ENCODE peak calls at places on chromosomes 1 and 21, in ten cellular contexts. One of them, this sample, is unnamed.

GRCh38 chr1:161131721-161132409 is 602 bp downstream of the DEDD start:
- DNase-seq in lung: no peak
- DNase-seq in ovary: peak; percentile 30
- DNase-seq in spleen: peak; percentile 42
- DNase-seq in body of pancreas: no peak
- DNase-seq in effector memory CD4-positive, alpha-beta T cell: no peak
- DNase-seq in cardiac muscle cell: peak; percentile 64
- DNase-seq in CD8-positive, alpha-beta T cell: no peak
- DNase-seq in OCI-LY7: no peak
- DNase-seq in CD8-positive, alpha-beta memory T cell: no peak
- DNase-seq in this sample: no peak

GRCh38 chr1:160020196-160020595 is 11.6 kb downstream of the PIGM start:
- DNase-seq in ovary: no peak
- DNase-seq in CD8-positive, alpha-beta memory T cell: no peak
- DNase-seq in cardiac muscle cell: no peak
- DNase-seq in OCI-LY7: no peak
- DNase-seq in CD8-positive, alpha-beta T cell: no peak
- DNase-seq in body of pancreas: no peak
- DNase-seq in lung: no peak
- DNase-seq in spleen: no peak
- DNase-seq in effector memory CD4-positive, alpha-beta T cell: no peak
- DNase-seq in this sample: no peak

GRCh38 chr1:231940721-231941120 is 314.1 kb downstream of the DISC1 start:
- DNase-seq in cardiac muscle cell: no peak
- DNase-seq in effector memory CD4-positive, alpha-beta T cell: no peak
- DNase-seq in spleen: no peak
- DNase-seq in CD8-positive, alpha-beta memory T cell: no peak
- DNase-seq in body of pancreas: no peak
- DNase-seq in lung: no peak
- DNase-seq in OCI-LY7: no peak
- DNase-seq in ovary: no peak
- DNase-seq in CD8-positive, alpha-beta T cell: no peak
- DNase-seq in this sample: no peak

GRCh38 chr1:83905315-83905907 is 93.5 kb downstream of the TTLL7 start:
- DNase-seq in effector memory CD4-positive, alpha-beta T cell: no peak
- DNase-seq in CD8-positive, alpha-beta T cell: no peak
- DNase-seq in body of pancreas: no peak
- DNase-seq in spleen: no peak
- DNase-seq in ovary: no peak
- DNase-seq in OCI-LY7: peak; percentile 38
- DNase-seq in CD8-positive, alpha-beta memory T cell: peak; percentile 2
- DNase-seq in lung: no peak
- DNase-seq in cardiac muscle cell: peak; percentile 45
- DNase-seq in this sample: no peak

GRCh38 chr1:117638141-117638540 is 32.3 kb downstream of the TENT5C start:
- DNase-seq in OCI-LY7: no peak
- DNase-seq in lung: no peak
- DNase-seq in CD8-positive, alpha-beta T cell: no peak
- DNase-seq in body of pancreas: no peak
- DNase-seq in ovary: no peak
- DNase-seq in CD8-positive, alpha-beta memory T cell: no peak
- DNase-seq in cardiac muscle cell: no peak
- DNase-seq in spleen: no peak
- DNase-seq in effector memory CD4-positive, alpha-beta T cell: no peak
- DNase-seq in this sample: no peak

GRCh38 chr1:202909494-202909893 is 17.5 kb downstream of the KLHL12 start:
- DNase-seq in effector memory CD4-positive, alpha-beta T cell: no peak
- DNase-seq in OCI-LY7: no peak
- DNase-seq in ovary: no peak
- DNase-seq in spleen: no peak
- DNase-seq in CD8-positive, alpha-beta memory T cell: no peak
- DNase-seq in body of pancreas: no peak
- DNase-seq in lung: no peak
- DNase-seq in cardiac muscle cell: no peak
- DNase-seq in CD8-positive, alpha-beta T cell: no peak
- DNase-seq in this sample: no peak

GRCh38 chr1:60948486-60948885 is 133.9 kb upstream of the NFIA start:
- DNase-seq in ovary: no peak
- DNase-seq in body of pancreas: no peak
- DNase-seq in cardiac muscle cell: no peak
- DNase-seq in CD8-positive, alpha-beta T cell: no peak
- DNase-seq in CD8-positive, alpha-beta memory T cell: no peak
- DNase-seq in lung: no peak
- DNase-seq in spleen: no peak
- DNase-seq in effector memory CD4-positive, alpha-beta T cell: no peak
- DNase-seq in OCI-LY7: no peak
- DNase-seq in this sample: no peak

GRCh38 chr21:43938751-43939442 is 73.2 kb upstream of the TRAPPC10 start:
- DNase-seq in OCI-LY7: peak; percentile 92
- DNase-seq in spleen: peak; percentile 92
- DNase-seq in body of pancreas: peak; percentile 86
- DNase-seq in ovary: peak; percentile 50
- DNase-seq in lung: peak; percentile 78
- DNase-seq in CD8-positive, alpha-beta T cell: peak; percentile 84
- DNase-seq in effector memory CD4-positive, alpha-beta T cell: peak; percentile 71
- DNase-seq in CD8-positive, alpha-beta memory T cell: peak; percentile 81
- DNase-seq in cardiac muscle cell: peak; percentile 81
- DNase-seq in this sample: peak; percentile 90

GRCh38 chr1:178702141-178702540 is 22.9 kb upstream of the RALGPS2 start:
- DNase-seq in CD8-positive, alpha-beta T cell: no peak
- DNase-seq in spleen: no peak
- DNase-seq in cardiac muscle cell: no peak
- DNase-seq in OCI-LY7: no peak
- DNase-seq in ovary: no peak
- DNase-seq in body of pancreas: no peak
- DNase-seq in lung: no peak
- DNase-seq in CD8-positive, alpha-beta memory T cell: no peak
- DNase-seq in effector memory CD4-positive, alpha-beta T cell: no peak
- DNase-seq in this sample: no peak

GRCh38 chr1:100866041-100866900 is 28.4 kb downstream of the EXTL2 start:
- DNase-seq in ovary: no peak
- DNase-seq in lung: no peak
- DNase-seq in spleen: no peak
- DNase-seq in effector memory CD4-positive, alpha-beta T cell: no peak
- DNase-seq in body of pancreas: no peak
- DNase-seq in CD8-positive, alpha-beta memory T cell: peak; percentile 2
- DNase-seq in OCI-LY7: peak; percentile 42
- DNase-seq in CD8-positive, alpha-beta T cell: no peak
- DNase-seq in cardiac muscle cell: peak; percentile 49
- DNase-seq in this sample: no peak

GRCh38 chr1:230288641-230289349 is 137.3 kb downstream of the PGBD5 start:
- DNase-seq in spleen: peak; percentile 69
- DNase-seq in body of pancreas: no peak
- DNase-seq in CD8-positive, alpha-beta memory T cell: no peak
- DNase-seq in effector memory CD4-positive, alpha-beta T cell: no peak
- DNase-seq in OCI-LY7: no peak
- DNase-seq in cardiac muscle cell: no peak
- DNase-seq in lung: no peak
- DNase-seq in ovary: no peak
- DNase-seq in CD8-positive, alpha-beta T cell: no peak
- DNase-seq in this sample: no peak

GRCh38 chr1:3651939-3652537 is at the start of gene TP73:
- DNase-seq in spleen: peak; percentile 82
- DNase-seq in CD8-positive, alpha-beta T cell: no peak
- DNase-seq in effector memory CD4-positive, alpha-beta T cell: no peak
- DNase-seq in lung: no peak
- DNase-seq in OCI-LY7: no peak
- DNase-seq in body of pancreas: no peak
- DNase-seq in CD8-positive, alpha-beta memory T cell: no peak
- DNase-seq in ovary: peak; percentile 42
- DNase-seq in cardiac muscle cell: no peak
- DNase-seq in this sample: no peak

GRCh38 chr1:153509729-153510354 is 25.9 kb downstream of the S100A6 start:
- DNase-seq in lung: peak; percentile 59
- DNase-seq in ovary: no peak
- DNase-seq in cardiac muscle cell: peak; percentile 59
- DNase-seq in CD8-positive, alpha-beta T cell: peak; percentile 52
- DNase-seq in spleen: peak; percentile 82
- DNase-seq in CD8-positive, alpha-beta memory T cell: peak; percentile 41
- DNase-seq in OCI-LY7: peak; percentile 63
- DNase-seq in effector memory CD4-positive, alpha-beta T cell: peak; percentile 31
- DNase-seq in body of pancreas: peak; percentile 49
- DNase-seq in this sample: peak; percentile 43

GRCh38 chr1:42966688-42967609 is 8.3 kb upstream of the SLC2A1 start:
- DNase-seq in effector memory CD4-positive, alpha-beta T cell: no peak
- DNase-seq in cardiac muscle cell: no peak
- DNase-seq in CD8-positive, alpha-beta memory T cell: no peak
- DNase-seq in body of pancreas: peak; percentile 77
- DNase-seq in OCI-LY7: no peak
- DNase-seq in lung: peak; percentile 41
- DNase-seq in ovary: no peak
- DNase-seq in CD8-positive, alpha-beta T cell: no peak
- DNase-seq in spleen: peak; percentile 41
- DNase-seq in this sample: no peak

GRCh38 chr1:2539312-2539907 is 9.3 kb upstream of the HES5 start:
- DNase-seq in effector memory CD4-positive, alpha-beta T cell: no peak
- DNase-seq in ovary: no peak
- DNase-seq in lung: no peak
- DNase-seq in OCI-LY7: peak; percentile 39
- DNase-seq in cardiac muscle cell: no peak
- DNase-seq in spleen: no peak
- DNase-seq in CD8-positive, alpha-beta T cell: no peak
- DNase-seq in CD8-positive, alpha-beta memory T cell: no peak
- DNase-seq in body of pancreas: no peak
- DNase-seq in this sample: no peak

GRCh38 chr1:241990040-241990439 is 8.9 kb downstream of the MAP1LC3C start:
- DNase-seq in effector memory CD4-positive, alpha-beta T cell: no peak
- DNase-seq in CD8-positive, alpha-beta T cell: no peak
- DNase-seq in CD8-positive, alpha-beta memory T cell: no peak
- DNase-seq in body of pancreas: peak; percentile 62
- DNase-seq in ovary: peak; percentile 88
- DNase-seq in spleen: no peak
- DNase-seq in lung: peak; percentile 71
- DNase-seq in cardiac muscle cell: peak; percentile 23
- DNase-seq in OCI-LY7: no peak
- DNase-seq in this sample: no peak

GRCh38 chr1:40360631-40361030 is 12.9 kb upstream of the SMAP2 start:
- DNase-seq in CD8-positive, alpha-beta memory T cell: no peak
- DNase-seq in OCI-LY7: no peak
- DNase-seq in lung: no peak
- DNase-seq in effector memory CD4-positive, alpha-beta T cell: no peak
- DNase-seq in spleen: no peak
- DNase-seq in CD8-positive, alpha-beta T cell: no peak
- DNase-seq in ovary: no peak
- DNase-seq in cardiac muscle cell: no peak
- DNase-seq in body of pancreas: no peak
- DNase-seq in this sample: no peak

GRCh38 chr1:175080030-175080429 is 12.4 kb downstream of the TNN start:
- DNase-seq in CD8-positive, alpha-beta T cell: no peak
- DNase-seq in OCI-LY7: no peak
- DNase-seq in CD8-positive, alpha-beta memory T cell: no peak
- DNase-seq in effector memory CD4-positive, alpha-beta T cell: no peak
- DNase-seq in lung: no peak
- DNase-seq in ovary: no peak
- DNase-seq in spleen: no peak
- DNase-seq in cardiac muscle cell: no peak
- DNase-seq in body of pancreas: no peak
- DNase-seq in this sample: no peak

GRCh38 chr1:165303415-165303814 is 53.1 kb downstream of the LMX1A start:
- DNase-seq in CD8-positive, alpha-beta T cell: no peak
- DNase-seq in body of pancreas: no peak
- DNase-seq in lung: no peak
- DNase-seq in OCI-LY7: no peak
- DNase-seq in ovary: no peak
- DNase-seq in spleen: no peak
- DNase-seq in cardiac muscle cell: no peak
- DNase-seq in effector memory CD4-positive, alpha-beta T cell: no peak
- DNase-seq in CD8-positive, alpha-beta memory T cell: no peak
- DNase-seq in this sample: no peak
- H3K9me3 ChIP-seq in CD8-positive, alpha-beta T cell: no peaks in the 10 kb centered on the region
- H3K9me3 ChIP-seq in body of pancreas: no peaks in the 10 kb centered on the region
- H3K9me3 ChIP-seq in lung: peaks cover 6% of the 10 kb centered on the region
- H3K9me3 ChIP-seq in OCI-LY7: no peaks in the 10 kb centered on the region
- H3K9me3 ChIP-seq in ovary: no peaks in the 10 kb centered on the region
- H3K9me3 ChIP-seq in spleen: no peaks in the 10 kb centered on the region
- H3K9me3 ChIP-seq in cardiac muscle cell: no peaks in the 10 kb centered on the region
- H3K9me3 ChIP-seq in effector memory CD4-positive, alpha-beta T cell: no peaks in the 10 kb centered on the region
- H3K9me3 ChIP-seq in CD8-positive, alpha-beta memory T cell: no peaks in the 10 kb centered on the region
- H3K9me3 ChIP-seq in this sample: no peaks in the 10 kb centered on the region

GRCh38 chr1:12384836-12385456 is 155.1 kb downstream of the VPS13D start:
- DNase-seq in cardiac muscle cell: no peak
- DNase-seq in OCI-LY7: no peak
- DNase-seq in ovary: no peak
- DNase-seq in effector memory CD4-positive, alpha-beta T cell: no peak
- DNase-seq in lung: no peak
- DNase-seq in CD8-positive, alpha-beta T cell: no peak
- DNase-seq in CD8-positive, alpha-beta memory T cell: no peak
- DNase-seq in body of pancreas: no peak
- DNase-seq in spleen: no peak
- DNase-seq in this sample: no peak
- H3K9me3 ChIP-seq in cardiac muscle cell: no peaks in the 10 kb centered on the region
- H3K9me3 ChIP-seq in OCI-LY7: peaks cover 12% of the 10 kb centered on the region
- H3K9me3 ChIP-seq in ovary: peaks cover 6% of the 10 kb centered on the region
- H3K9me3 ChIP-seq in effector memory CD4-positive, alpha-beta T cell: no peaks in the 10 kb centered on the region
- H3K9me3 ChIP-seq in lung: peaks cover 4% of the 10 kb centered on the region
- H3K9me3 ChIP-seq in CD8-positive, alpha-beta T cell: peaks cover 4% of the 10 kb centered on the region
- H3K9me3 ChIP-seq in CD8-positive, alpha-beta memory T cell: no peaks in the 10 kb centered on the region
- H3K9me3 ChIP-seq in body of pancreas: no peaks in the 10 kb centered on the region
- H3K9me3 ChIP-seq in spleen: peaks cover 14% of the 10 kb centered on the region
- H3K9me3 ChIP-seq in this sample: no peaks in the 10 kb centered on the region

DNA sequence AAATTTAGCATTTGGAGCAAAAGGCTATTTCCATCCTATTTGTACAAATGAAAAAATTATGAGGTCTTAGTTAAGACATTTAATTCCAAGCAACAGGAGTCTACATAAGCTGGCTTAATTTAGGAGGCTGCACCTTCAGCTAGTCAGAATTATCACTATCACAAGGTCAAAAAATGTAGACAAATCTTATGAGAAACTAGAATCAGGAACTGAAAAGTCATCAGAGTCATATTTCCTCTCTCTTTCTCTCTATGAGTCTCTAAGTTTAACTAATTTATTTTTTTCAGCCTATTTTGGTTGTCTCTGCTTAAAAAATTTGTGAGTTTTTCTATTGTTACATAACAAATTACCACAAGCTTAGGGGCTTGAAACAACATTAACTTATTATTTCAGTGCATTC is 807.1 kb upstream of the PRMT6 start:
- DNase-seq in ovary: no peak
- DNase-seq in effector memory CD4-positive, alpha-beta T cell: no peak
- DNase-seq in CD8-positive, alpha-beta memory T cell: no peak
- DNase-seq in CD8-positive, alpha-beta T cell: no peak
- DNase-seq in cardiac muscle cell: no peak
- DNase-seq in OCI-LY7: no peak
- DNase-seq in body of pancreas: no peak
- DNase-seq in lung: no peak
- DNase-seq in spleen: no peak
- DNase-seq in this sample: no peak
- H3K9me3 ChIP-seq in ovary: no peaks in the 10 kb centered on the region
- H3K9me3 ChIP-seq in effector memory CD4-positive, alpha-beta T cell: peaks cover 5% of the 10 kb centered on the region
- H3K9me3 ChIP-seq in CD8-positive, alpha-beta memory T cell: no peaks in the 10 kb centered on the region
- H3K9me3 ChIP-seq in CD8-positive, alpha-beta T cell: no peaks in the 10 kb centered on the region
- H3K9me3 ChIP-seq in cardiac muscle cell: no peaks in the 10 kb centered on the region
- H3K9me3 ChIP-seq in OCI-LY7: no peaks in the 10 kb centered on the region
- H3K9me3 ChIP-seq in body of pancreas: no peaks in the 10 kb centered on the region
- H3K9me3 ChIP-seq in lung: no peaks in the 10 kb centered on the region
- H3K9me3 ChIP-seq in spleen: no peaks in the 10 kb centered on the region
- H3K9me3 ChIP-seq in this sample: no peaks in the 10 kb centered on the region

DNA sequence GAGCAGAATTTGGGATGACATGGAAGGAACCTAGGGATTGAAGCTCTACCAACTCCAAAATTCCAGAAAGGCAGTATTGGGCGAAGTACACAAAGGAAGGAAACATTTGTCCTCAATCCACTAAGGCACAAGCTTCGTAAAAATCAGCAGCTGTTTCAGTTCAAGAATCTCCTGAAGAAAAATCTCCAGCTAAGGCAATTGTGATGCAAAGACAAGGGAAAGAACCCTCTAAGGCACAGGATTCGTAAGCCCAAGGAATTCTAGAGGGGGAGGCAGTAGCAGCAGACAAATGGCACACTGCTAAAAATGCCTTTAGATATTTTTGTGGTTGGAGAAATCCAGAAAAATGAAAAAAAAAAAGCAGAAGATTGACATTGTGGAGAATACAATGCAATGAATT is 64.5 kb upstream of the PLPPR5 start:
- DNase-seq in effector memory CD4-positive, alpha-beta T cell: no peak
- DNase-seq in lung: no peak
- DNase-seq in cardiac muscle cell: no peak
- DNase-seq in OCI-LY7: no peak
- DNase-seq in ovary: no peak
- DNase-seq in spleen: no peak
- DNase-seq in CD8-positive, alpha-beta T cell: no peak
- DNase-seq in CD8-positive, alpha-beta memory T cell: no peak
- DNase-seq in body of pancreas: no peak
- DNase-seq in this sample: no peak
- H3K9me3 ChIP-seq in effector memory CD4-positive, alpha-beta T cell: no peaks in the 10 kb centered on the region
- H3K9me3 ChIP-seq in lung: peaks cover 3% of the 10 kb centered on the region
- H3K9me3 ChIP-seq in cardiac muscle cell: no peaks in the 10 kb centered on the region
- H3K9me3 ChIP-seq in OCI-LY7: no peaks in the 10 kb centered on the region
- H3K9me3 ChIP-seq in ovary: no peaks in the 10 kb centered on the region
- H3K9me3 ChIP-seq in spleen: no peaks in the 10 kb centered on the region
- H3K9me3 ChIP-seq in CD8-positive, alpha-beta T cell: no peaks in the 10 kb centered on the region
- H3K9me3 ChIP-seq in CD8-positive, alpha-beta memory T cell: no peaks in the 10 kb centered on the region
- H3K9me3 ChIP-seq in body of pancreas: no peaks in the 10 kb centered on the region
- H3K9me3 ChIP-seq in this sample: no peaks in the 10 kb centered on the region

This sample was measured in T-helper 17 cell.